ENCODE peak calls at places on chromosome 14, in ten cellular contexts. One of them, this sample, is unnamed.

GRCh38 chr14:75495882-75496281 is 26.4 kb upstream of the BATF start:
- DNase-seq in BE2C: no peak
- DNase-seq in upper lobe of left lung: no peak
- DNase-seq in kidney: no peak
- DNase-seq in CD8-positive, alpha-beta T cell: no peak
- DNase-seq in mucosa of descending colon: no peak
- DNase-seq in ovary: no peak
- DNase-seq in thoracic aorta: no peak
- DNase-seq in body of pancreas: no peak
- DNase-seq in adrenal gland: no peak
- DNase-seq in this sample: no peak

GRCh38 chr14:55115861-55116245 is 13.2 kb upstream of the LGALS3 start:
- DNase-seq in BE2C: no peak
- DNase-seq in upper lobe of left lung: no peak
- DNase-seq in kidney: no peak
- DNase-seq in CD8-positive, alpha-beta T cell: no peak
- DNase-seq in mucosa of descending colon: no peak
- DNase-seq in ovary: no peak
- DNase-seq in thoracic aorta: no peak
- DNase-seq in body of pancreas: no peak
- DNase-seq in adrenal gland: no peak
- DNase-seq in this sample: no peak

GRCh38 chr14:104401785-104402184 is 177.8 kb upstream of the C14orf180 start:
- DNase-seq in BE2C: no peak
- DNase-seq in upper lobe of left lung: no peak
- DNase-seq in kidney: no peak
- DNase-seq in CD8-positive, alpha-beta T cell: no peak
- DNase-seq in mucosa of descending colon: no peak
- DNase-seq in ovary: no peak
- DNase-seq in thoracic aorta: no peak
- DNase-seq in body of pancreas: no peak
- DNase-seq in adrenal gland: no peak
- DNase-seq in this sample: no peak

GRCh38 chr14:103869406-103870143 is 22.2 kb upstream of the PPP1R13B start:
- DNase-seq in BE2C: no peak
- DNase-seq in upper lobe of left lung: no peak
- DNase-seq in kidney: no peak
- DNase-seq in CD8-positive, alpha-beta T cell: no peak
- DNase-seq in mucosa of descending colon: peak; percentile 26
- DNase-seq in ovary: no peak
- DNase-seq in thoracic aorta: no peak
- DNase-seq in body of pancreas: no peak
- DNase-seq in adrenal gland: no peak
- DNase-seq in this sample: no peak

GRCh38 chr14:25237845-25238244 is 187.9 kb upstream of the STXBP6 start:
- DNase-seq in BE2C: no peak
- DNase-seq in upper lobe of left lung: no peak
- DNase-seq in kidney: no peak
- DNase-seq in CD8-positive, alpha-beta T cell: no peak
- DNase-seq in mucosa of descending colon: no peak
- DNase-seq in ovary: no peak
- DNase-seq in thoracic aorta: no peak
- DNase-seq in body of pancreas: peak; percentile 10
- DNase-seq in adrenal gland: no peak
- DNase-seq in this sample: no peak

GRCh38 chr14:95931384-95931783 is 54.8 kb downstream of the TUNAR start:
- DNase-seq in BE2C: no peak
- DNase-seq in upper lobe of left lung: no peak
- DNase-seq in kidney: no peak
- DNase-seq in CD8-positive, alpha-beta T cell: no peak
- DNase-seq in mucosa of descending colon: no peak
- DNase-seq in ovary: no peak
- DNase-seq in thoracic aorta: no peak
- DNase-seq in body of pancreas: no peak
- DNase-seq in adrenal gland: no peak
- DNase-seq in this sample: no peak

GRCh38 chr14:33534636-33535035 is 416.2 kb downstream of the EGLN3 start:
- DNase-seq in BE2C: no peak
- DNase-seq in upper lobe of left lung: no peak
- DNase-seq in kidney: no peak
- DNase-seq in CD8-positive, alpha-beta T cell: no peak
- DNase-seq in mucosa of descending colon: no peak
- DNase-seq in ovary: no peak
- DNase-seq in thoracic aorta: no peak
- DNase-seq in body of pancreas: no peak
- DNase-seq in adrenal gland: no peak
- DNase-seq in this sample: no peak

GRCh38 chr14:84351646-84352045 is 1178.3 kb upstream of the FLRT2 start:
- DNase-seq in BE2C: no peak
- DNase-seq in upper lobe of left lung: no peak
- DNase-seq in kidney: no peak
- DNase-seq in CD8-positive, alpha-beta T cell: no peak
- DNase-seq in mucosa of descending colon: no peak
- DNase-seq in ovary: no peak
- DNase-seq in thoracic aorta: no peak
- DNase-seq in body of pancreas: no peak
- DNase-seq in adrenal gland: no peak
- DNase-seq in this sample: no peak

GRCh38 chr14:51488569-51489220 is 163.0 kb upstream of the FRMD6 start:
- DNase-seq in BE2C: no peak
- DNase-seq in upper lobe of left lung: no peak
- DNase-seq in kidney: no peak
- DNase-seq in CD8-positive, alpha-beta T cell: no peak
- DNase-seq in mucosa of descending colon: no peak
- DNase-seq in ovary: no peak
- DNase-seq in thoracic aorta: no peak
- DNase-seq in body of pancreas: no peak
- DNase-seq in adrenal gland: no peak
- DNase-seq in this sample: no peak

GRCh38 chr14:105682956-105683570 is 156.7 kb downstream of the TMEM121 start:
- DNase-seq in BE2C: no peak
- DNase-seq in upper lobe of left lung: no peak
- DNase-seq in kidney: peak; percentile 26
- DNase-seq in CD8-positive, alpha-beta T cell: peak; percentile 45
- DNase-seq in mucosa of descending colon: no peak
- DNase-seq in ovary: no peak
- DNase-seq in thoracic aorta: no peak
- DNase-seq in body of pancreas: no peak
- DNase-seq in adrenal gland: no peak
- DNase-seq in this sample: no peak

GRCh38 chr14:20436363-20436755 is 393 bp upstream of the KLHL33 start:
- DNase-seq in BE2C: no peak
- DNase-seq in upper lobe of left lung: no peak
- DNase-seq in kidney: no peak
- DNase-seq in CD8-positive, alpha-beta T cell: no peak
- DNase-seq in mucosa of descending colon: no peak
- DNase-seq in ovary: no peak
- DNase-seq in thoracic aorta: no peak
- DNase-seq in body of pancreas: no peak
- DNase-seq in adrenal gland: no peak
- DNase-seq in this sample: no peak

GRCh38 chr14:102076793-102077759 is 9.8 kb downstream of the HSP90AA1 start:
- DNase-seq in BE2C: no peak
- DNase-seq in upper lobe of left lung: no peak
- DNase-seq in kidney: peak; percentile 25
- DNase-seq in CD8-positive, alpha-beta T cell: no peak
- DNase-seq in mucosa of descending colon: no peak
- DNase-seq in ovary: no peak
- DNase-seq in thoracic aorta: no peak
- DNase-seq in body of pancreas: no peak
- DNase-seq in adrenal gland: no peak
- DNase-seq in this sample: no peak

DNA sequence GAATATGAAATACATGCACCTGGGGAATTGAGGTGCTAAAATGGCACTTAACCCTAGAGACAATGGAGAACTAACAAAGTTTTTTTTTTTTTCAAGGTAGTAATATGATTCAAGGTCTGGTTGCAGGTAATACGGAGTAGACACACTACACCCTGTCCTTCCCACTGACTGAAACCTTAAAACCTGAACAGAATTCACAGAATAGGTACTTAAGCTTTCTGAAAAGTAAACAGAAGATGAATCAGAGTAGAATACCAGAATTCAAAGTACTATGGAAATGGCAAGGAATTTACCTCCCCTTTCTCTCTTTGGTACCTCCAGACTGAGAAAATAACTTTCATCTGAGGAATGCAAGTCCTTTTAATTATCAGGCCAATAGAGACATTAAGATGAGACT is 87.2 kb downstream of the PAPLN start:
- DNase-seq in BE2C: no peak
- DNase-seq in upper lobe of left lung: no peak
- DNase-seq in kidney: no peak
- DNase-seq in CD8-positive, alpha-beta T cell: no peak
- DNase-seq in mucosa of descending colon: no peak
- DNase-seq in ovary: no peak
- DNase-seq in thoracic aorta: no peak
- DNase-seq in body of pancreas: no peak
- DNase-seq in adrenal gland: no peak
- DNase-seq in this sample: no peak
- H3K4me3 ChIP-seq in BE2C: no peak overlapping the region
- H3K4me3 ChIP-seq in upper lobe of left lung: no peak overlapping the region
- H3K4me3 ChIP-seq in kidney: no peak overlapping the region
- H3K4me3 ChIP-seq in CD8-positive, alpha-beta T cell: no peak overlapping the region
- H3K4me3 ChIP-seq in mucosa of descending colon: no peak overlapping the region
- H3K4me3 ChIP-seq in ovary: no peak overlapping the region
- H3K4me3 ChIP-seq in thoracic aorta: no peak overlapping the region
- H3K4me3 ChIP-seq in body of pancreas: no peak overlapping the region
- H3K4me3 ChIP-seq in adrenal gland: no peak overlapping the region
- H3K4me3 ChIP-seq in this sample: no peak overlapping the region

GRCh38 chr14:61262082-61262481 is 19.1 kb downstream of the TMEM30B start:
- DNase-seq in BE2C: no peak
- DNase-seq in upper lobe of left lung: no peak
- DNase-seq in kidney: no peak
- DNase-seq in CD8-positive, alpha-beta T cell: no peak
- DNase-seq in mucosa of descending colon: no peak
- DNase-seq in ovary: no peak
- DNase-seq in thoracic aorta: no peak
- DNase-seq in body of pancreas: no peak
- DNase-seq in adrenal gland: peak; percentile 23
- DNase-seq in this sample: no peak

GRCh38 chr14:61264022-61264571 is 17.0 kb downstream of the TMEM30B start:
- DNase-seq in BE2C: no peak
- DNase-seq in upper lobe of left lung: no peak
- DNase-seq in kidney: no peak
- DNase-seq in CD8-positive, alpha-beta T cell: no peak
- DNase-seq in mucosa of descending colon: no peak
- DNase-seq in ovary: no peak
- DNase-seq in thoracic aorta: no peak
- DNase-seq in body of pancreas: no peak
- DNase-seq in adrenal gland: no peak
- DNase-seq in this sample: no peak

GRCh38 chr14:61264699-61265098 is 16.4 kb downstream of the TMEM30B start:
- DNase-seq in BE2C: no peak
- DNase-seq in upper lobe of left lung: no peak
- DNase-seq in kidney: no peak
- DNase-seq in CD8-positive, alpha-beta T cell: no peak
- DNase-seq in mucosa of descending colon: no peak
- DNase-seq in ovary: no peak
- DNase-seq in thoracic aorta: no peak
- DNase-seq in body of pancreas: no peak
- DNase-seq in adrenal gland: no peak
- DNase-seq in this sample: no peak

GRCh38 chr14:61258985-61259384 is 22.2 kb downstream of the TMEM30B start:
- DNase-seq in BE2C: no peak
- DNase-seq in upper lobe of left lung: no peak
- DNase-seq in kidney: no peak
- DNase-seq in CD8-positive, alpha-beta T cell: no peak
- DNase-seq in mucosa of descending colon: no peak
- DNase-seq in ovary: no peak
- DNase-seq in thoracic aorta: no peak
- DNase-seq in body of pancreas: no peak
- DNase-seq in adrenal gland: no peak
- DNase-seq in this sample: no peak

DNA sequence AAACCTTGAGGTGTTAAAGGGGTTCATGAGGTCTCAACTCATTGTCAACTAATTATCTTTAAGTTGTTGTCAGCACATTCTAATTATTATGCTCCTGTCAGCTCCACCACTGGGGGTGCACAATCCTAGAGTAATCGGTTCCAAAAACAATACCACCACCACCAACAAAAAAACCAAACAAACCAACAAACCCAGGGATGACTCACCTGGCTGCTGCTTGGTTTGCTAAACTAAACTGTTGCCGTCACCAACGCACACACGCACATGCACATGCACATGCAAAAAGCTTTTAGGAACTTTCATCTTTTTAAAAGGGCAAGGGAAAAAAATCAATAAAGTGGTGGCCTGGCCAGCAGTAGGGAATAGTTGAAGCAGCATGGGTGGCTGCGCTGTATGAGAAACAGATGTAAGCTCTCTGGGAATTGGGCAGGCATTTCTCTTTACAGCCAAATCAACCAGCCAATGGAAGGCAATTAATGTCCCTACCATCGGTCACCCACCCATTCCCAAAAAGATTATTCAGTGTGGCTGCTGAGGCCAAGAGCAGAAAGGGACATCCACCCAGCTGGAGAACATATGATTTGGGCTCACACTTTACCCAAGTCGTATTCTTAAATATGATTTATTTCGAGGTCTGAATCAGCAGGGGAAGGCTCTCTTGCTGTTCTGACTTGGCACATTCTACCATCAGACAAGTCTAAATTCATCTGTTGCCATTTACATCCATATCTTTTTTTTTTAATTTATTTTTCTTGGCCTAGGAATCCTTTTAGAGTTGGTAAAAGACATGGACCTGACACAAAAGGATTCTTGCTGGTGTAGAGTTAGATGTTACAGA is 20.0 kb downstream of the TMEM30B start:
- DNase-seq in BE2C: no peak
- DNase-seq in upper lobe of left lung: no peak
- DNase-seq in kidney: no peak
- DNase-seq in CD8-positive, alpha-beta T cell: no peak
- DNase-seq in mucosa of descending colon: no peak
- DNase-seq in ovary: no peak
- DNase-seq in thoracic aorta: no peak
- DNase-seq in body of pancreas: peak; percentile 44
- DNase-seq in adrenal gland: peak; percentile 23
- DNase-seq in this sample: no peak
- TF ChIP-seq CTCF in BE2C: no peak
- TF ChIP-seq CTCF in upper lobe of left lung: no peak
- TF ChIP-seq CTCF in kidney: no peak
- TF ChIP-seq CTCF in CD8-positive, alpha-beta T cell: no peak
- TF ChIP-seq CTCF in mucosa of descending colon: no peak
- TF ChIP-seq CTCF in ovary: no peak
- TF ChIP-seq CTCF in thoracic aorta: no peak
- TF ChIP-seq CTCF in body of pancreas: no peak
- TF ChIP-seq CTCF in adrenal gland: no peak
- TF ChIP-seq CTCF in this sample: no peak

GRCh38 chr14:70658899-70659298 is 17.2 kb downstream of the TTC9 start:
- DNase-seq in BE2C: no peak
- DNase-seq in upper lobe of left lung: no peak
- DNase-seq in kidney: no peak
- DNase-seq in CD8-positive, alpha-beta T cell: no peak
- DNase-seq in mucosa of descending colon: no peak
- DNase-seq in ovary: no peak
- DNase-seq in thoracic aorta: no peak
- DNase-seq in body of pancreas: no peak
- DNase-seq in adrenal gland: no peak
- DNase-seq in this sample: no peak
- H3K4me1 ChIP-seq in BE2C: no peaks in the 10 kb centered on the region
- H3K4me1 ChIP-seq in upper lobe of left lung: peaks cover 15% of the 10 kb centered on the region
- H3K4me1 ChIP-seq in kidney: peaks cover 3% of the 10 kb centered on the region
- H3K4me1 ChIP-seq in CD8-positive, alpha-beta T cell: peaks cover 92% of the 10 kb centered on the region
- H3K4me1 ChIP-seq in mucosa of descending colon: no peaks in the 10 kb centered on the region
- H3K4me1 ChIP-seq in ovary: no peaks in the 10 kb centered on the region
- H3K4me1 ChIP-seq in thoracic aorta: peaks cover 3% of the 10 kb centered on the region
- H3K4me1 ChIP-seq in body of pancreas: peaks cover 6% of the 10 kb centered on the region
- H3K4me1 ChIP-seq in adrenal gland: no peaks in the 10 kb centered on the region
- H3K4me1 ChIP-seq in this sample: peaks cover 22% of the 10 kb centered on the region

GRCh38 chr14:39177168-39177545 is 2.1 kb downstream of the PNN start:
- DNase-seq in BE2C: no peak
- DNase-seq in upper lobe of left lung: no peak
- DNase-seq in kidney: no peak
- DNase-seq in CD8-positive, alpha-beta T cell: no peak
- DNase-seq in mucosa of descending colon: no peak
- DNase-seq in ovary: no peak
- DNase-seq in thoracic aorta: no peak
- DNase-seq in body of pancreas: no peak
- DNase-seq in adrenal gland: no peak
- DNase-seq in this sample: no peak
- H3K4me3 ChIP-seq in BE2C: no peak overlapping the region
- H3K4me3 ChIP-seq in upper lobe of left lung: no peak overlapping the region
- H3K4me3 ChIP-seq in kidney: no peak overlapping the region
- H3K4me3 ChIP-seq in CD8-positive, alpha-beta T cell: no peak overlapping the region
- H3K4me3 ChIP-seq in mucosa of descending colon: no peak overlapping the region
- H3K4me3 ChIP-seq in ovary: no peak overlapping the region
- H3K4me3 ChIP-seq in thoracic aorta: no peak overlapping the region
- H3K4me3 ChIP-seq in body of pancreas: no peak overlapping the region
- H3K4me3 ChIP-seq in adrenal gland: no peak overlapping the region
- H3K4me3 ChIP-seq in this sample: no peak overlapping the region

This sample was measured in left ventricle myocardium inferior.